ENCODE peak calls at places on chromosomes 3 and 15, in four cellular contexts. One of them, this sample, is unnamed. For H3K27me3, the result is how much of the 10 kb centered on the place peaks cover.

GRCh38 chr3:149004622-149005021 is 13.3 kb downstream of the GYG1 start:
- DNase-seq in aorta: no peak
- DNase-seq in CD4-positive, alpha-beta memory T cell: no peak
- DNase-seq in fibroblast of lung: peak
- DNase-seq in this sample: no peak

GRCh38 chr3:155391583-155391982 is 98.1 kb upstream of the STRIT1 start:
- DNase-seq in aorta: no peak
- DNase-seq in CD4-positive, alpha-beta memory T cell: no peak
- DNase-seq in fibroblast of lung: peak
- DNase-seq in this sample: peak

GRCh38 chr15:82585072-82585471 is 44.8 kb upstream of the RPS17 start:
- DNase-seq in aorta: no peak
- DNase-seq in CD4-positive, alpha-beta memory T cell: no peak
- DNase-seq in fibroblast of lung: peak
- DNase-seq in this sample: no peak

GRCh38 chr3:70833510-70833835 is 521.0 kb upstream of the MDFIC2 start:
- DNase-seq in aorta: no peak
- DNase-seq in CD4-positive, alpha-beta memory T cell: no peak
- DNase-seq in fibroblast of lung: peak
- DNase-seq in this sample: no peak

GRCh38 chr3:23324745-23325144 is 121.6 kb downstream of the UBE2E2 start:
- DNase-seq in aorta: no peak
- DNase-seq in CD4-positive, alpha-beta memory T cell: no peak
- DNase-seq in fibroblast of lung: peak
- DNase-seq in this sample: peak

GRCh38 chr15:70361891-70362290 is 264.2 kb upstream of the TLE3 start:
- DNase-seq in aorta: peak
- DNase-seq in CD4-positive, alpha-beta memory T cell: no peak
- DNase-seq in fibroblast of lung: no peak
- DNase-seq in this sample: no peak

GRCh38 chr15:60442763-60443162 is 36.2 kb downstream of the ICE2 start:
- DNase-seq in aorta: no peak
- DNase-seq in CD4-positive, alpha-beta memory T cell: no peak
- DNase-seq in fibroblast of lung: peak
- DNase-seq in this sample: no peak

GRCh38 chr3:30142946-30143345 is 463.5 kb upstream of the TGFBR2 start:
- DNase-seq in aorta: no peak
- DNase-seq in CD4-positive, alpha-beta memory T cell: no peak
- DNase-seq in fibroblast of lung: no peak
- DNase-seq in this sample: no peak

GRCh38 chr3:50529996-50530706 is 26.7 kb upstream of the CACNA2D2 start:
- DNase-seq in aorta: no peak
- DNase-seq in CD4-positive, alpha-beta memory T cell: no peak
- DNase-seq in fibroblast of lung: no peak
- DNase-seq in this sample: no peak

GRCh38 chr3:179768080-179768479 is 115.2 kb downstream of the USP13 start:
- DNase-seq in aorta: no peak
- DNase-seq in CD4-positive, alpha-beta memory T cell: no peak
- DNase-seq in fibroblast of lung: peak
- DNase-seq in this sample: peak

GRCh38 chr15:64521726-64522164 is 61.4 kb downstream of the ZNF609 start:
- DNase-seq in aorta: no peak
- DNase-seq in CD4-positive, alpha-beta memory T cell: no peak
- DNase-seq in fibroblast of lung: peak
- DNase-seq in this sample: peak

GRCh38 chr3:1609416-1609815 is 489.2 kb upstream of the CNTN4 start:
- DNase-seq in aorta: no peak
- DNase-seq in CD4-positive, alpha-beta memory T cell: no peak
- DNase-seq in fibroblast of lung: no peak
- DNase-seq in this sample: no peak

GRCh38 chr3:196159526-196159925 is 51.7 kb downstream of the ZDHHC19 start:
- DNase-seq in aorta: no peak
- DNase-seq in CD4-positive, alpha-beta memory T cell: no peak
- DNase-seq in fibroblast of lung: no peak
- DNase-seq in this sample: no peak

GRCh38 chr3:152267831-152268500 is 763 bp upstream of the MBNL1 start:
- DNase-seq in aorta: no peak
- DNase-seq in CD4-positive, alpha-beta memory T cell: no peak
- DNase-seq in fibroblast of lung: peak
- DNase-seq in this sample: no peak

GRCh38 chr3:115165266-115165665 is 18.2 kb upstream of the ZBTB20 start:
- DNase-seq in aorta: no peak
- DNase-seq in CD4-positive, alpha-beta memory T cell: peak
- DNase-seq in fibroblast of lung: no peak
- DNase-seq in this sample: no peak

GRCh38 chr15:66233487-66234415 is 19.8 kb downstream of the MEGF11 start:
- DNase-seq in aorta: no peak
- DNase-seq in CD4-positive, alpha-beta memory T cell: no peak
- DNase-seq in fibroblast of lung: peak
- DNase-seq in this sample: peak

GRCh38 chr15:62287066-62287857 is 122.2 kb upstream of the C2CD4B start:
- DNase-seq in aorta: no peak
- DNase-seq in CD4-positive, alpha-beta memory T cell: no peak
- DNase-seq in fibroblast of lung: no peak
- DNase-seq in this sample: no peak

GRCh38 chr15:29071193-29071906 is 185.6 kb downstream of the APBA2 start:
- DNase-seq in aorta: no peak
- DNase-seq in CD4-positive, alpha-beta memory T cell: no peak
- DNase-seq in fibroblast of lung: no peak
- DNase-seq in this sample: no peak

GRCh38 chr3:195897081-195897852 is 11.1 kb downstream of the TNK2 start:
- DNase-seq in aorta: peak
- DNase-seq in CD4-positive, alpha-beta memory T cell: no peak
- DNase-seq in fibroblast of lung: peak
- DNase-seq in this sample: peak

GRCh38 chr3:50356553-50356952 is 2.8 kb downstream of the TMEM115 start:
- DNase-seq in aorta: no peak
- DNase-seq in CD4-positive, alpha-beta memory T cell: no peak
- DNase-seq in fibroblast of lung: no peak
- DNase-seq in this sample: peak

GRCh38 chr15:63593705-63594671 is 3.2 kb upstream of the FBXL22 start:
- DNase-seq in aorta: no peak
- DNase-seq in CD4-positive, alpha-beta memory T cell: no peak
- DNase-seq in fibroblast of lung: no peak
- DNase-seq in this sample: no peak

GRCh38 chr15:29141206-29141907 is 128.3 kb downstream of the NSMCE3 start:
- DNase-seq in aorta: no peak
- DNase-seq in CD4-positive, alpha-beta memory T cell: no peak
- DNase-seq in fibroblast of lung: peak
- DNase-seq in this sample: no peak

GRCh38 chr15:52005748-52006701 is 13.0 kb upstream of the MAPK6 start:
- DNase-seq in aorta: no peak
- DNase-seq in CD4-positive, alpha-beta memory T cell: no peak
- DNase-seq in fibroblast of lung: peak
- DNase-seq in this sample: peak

GRCh38 chr3:141049681-141050080 is 1.5 kb upstream of the SPSB4 start:
- DNase-seq in aorta: no peak
- DNase-seq in CD4-positive, alpha-beta memory T cell: no peak
- DNase-seq in fibroblast of lung: peak
- DNase-seq in this sample: peak

GRCh38 chr3:70531063-70531657 is 218.7 kb upstream of the MDFIC2 start:
- DNase-seq in aorta: no peak
- DNase-seq in CD4-positive, alpha-beta memory T cell: peak
- DNase-seq in fibroblast of lung: peak
- DNase-seq in this sample: no peak

GRCh38 chr3:159245871-159246270 is 444.0 kb downstream of the MFSD1 start:
- DNase-seq in aorta: no peak
- DNase-seq in CD4-positive, alpha-beta memory T cell: no peak
- DNase-seq in fibroblast of lung: peak
- DNase-seq in this sample: no peak

GRCh38 chr3:132735589-132735988 is 13.4 kb upstream of the NPHP3 start:
- DNase-seq in aorta: no peak
- DNase-seq in CD4-positive, alpha-beta memory T cell: no peak
- DNase-seq in fibroblast of lung: no peak
- DNase-seq in this sample: no peak

GRCh38 chr3:52089691-52090090 is 33.3 kb upstream of the DUSP7 start:
- DNase-seq in aorta: peak
- DNase-seq in CD4-positive, alpha-beta memory T cell: no peak
- DNase-seq in fibroblast of lung: no peak
- DNase-seq in this sample: no peak

GRCh38 chr15:71142780-71143179 is 27.5 kb downstream of the THSD4 start:
- DNase-seq in aorta: no peak
- DNase-seq in CD4-positive, alpha-beta memory T cell: no peak
- DNase-seq in fibroblast of lung: no peak
- DNase-seq in this sample: no peak

DNA sequence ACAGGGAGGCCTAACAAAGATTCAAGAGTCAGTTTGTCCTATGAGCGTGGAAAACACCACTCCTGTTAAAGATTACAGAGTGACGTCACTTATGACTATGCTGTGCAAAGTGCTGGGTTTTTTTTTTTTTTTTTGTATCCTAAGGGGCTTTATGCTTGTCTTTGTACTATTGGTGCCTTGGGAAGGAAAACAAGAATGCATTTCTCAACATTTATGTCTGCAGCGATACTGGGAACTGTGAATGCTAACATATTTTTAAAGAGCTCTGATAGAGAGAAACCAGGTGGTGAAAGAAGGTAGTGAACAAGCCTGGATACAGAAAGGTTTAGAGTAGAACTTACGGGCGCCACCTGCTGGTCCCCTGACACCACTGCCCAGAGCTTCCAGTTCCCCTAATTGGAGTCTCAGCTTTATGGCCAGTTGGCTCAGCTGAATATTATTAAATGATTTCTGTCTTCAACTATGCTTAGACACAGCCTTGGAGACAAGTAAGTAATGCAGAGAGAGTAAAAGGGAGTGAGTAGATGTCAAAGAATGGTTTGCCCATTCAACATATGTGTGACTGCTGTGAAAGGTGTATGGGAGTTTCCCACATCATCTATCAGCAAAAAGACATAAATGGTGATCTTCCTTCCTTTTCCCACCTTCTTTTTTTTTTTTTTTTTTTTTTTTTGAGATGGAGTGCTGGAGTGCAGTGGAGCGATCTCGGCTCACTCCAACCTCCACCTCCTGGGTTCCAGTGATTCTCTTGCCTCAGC is 807.9 kb upstream of the CFAP20DC start:
- DNase-seq in aorta: peak
- DNase-seq in CD4-positive, alpha-beta memory T cell: peak
- DNase-seq in fibroblast of lung: peak
- DNase-seq in this sample: peak
- H3K4me3 ChIP-seq in aorta: no peak
- H3K4me3 ChIP-seq in CD4-positive, alpha-beta memory T cell: no peak
- H3K4me3 ChIP-seq in fibroblast of lung: no peak
- H3K4me3 ChIP-seq in this sample: no peak

DNA sequence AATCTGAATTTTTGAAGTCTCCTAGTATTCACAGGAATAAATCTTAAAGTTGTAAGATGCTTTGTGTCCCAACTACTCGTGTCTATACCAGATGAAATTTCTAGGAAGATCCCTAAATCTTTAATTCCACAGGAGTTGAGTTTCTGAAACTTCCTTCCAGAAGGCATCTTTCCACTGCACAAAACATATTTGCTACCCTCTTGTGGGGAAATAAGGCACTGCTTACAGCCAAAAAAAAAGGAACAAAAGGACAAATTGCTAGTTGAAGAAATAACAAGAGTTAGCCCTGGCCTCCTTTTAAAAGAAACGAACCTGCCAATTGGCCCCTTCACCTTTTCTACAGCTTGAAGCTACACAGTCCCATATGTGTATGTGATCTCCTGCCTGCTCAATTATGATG is 54.0 kb downstream of the TAFA4 start:
- DNase-seq in aorta: no peak
- DNase-seq in CD4-positive, alpha-beta memory T cell: no peak
- DNase-seq in fibroblast of lung: peak
- DNase-seq in this sample: no peak
- H3K27me3 ChIP-seq in aorta: under half
- H3K27me3 ChIP-seq in CD4-positive, alpha-beta memory T cell: under half
- H3K27me3 ChIP-seq in fibroblast of lung: under half
- H3K27me3 ChIP-seq in this sample: under half

DNA sequence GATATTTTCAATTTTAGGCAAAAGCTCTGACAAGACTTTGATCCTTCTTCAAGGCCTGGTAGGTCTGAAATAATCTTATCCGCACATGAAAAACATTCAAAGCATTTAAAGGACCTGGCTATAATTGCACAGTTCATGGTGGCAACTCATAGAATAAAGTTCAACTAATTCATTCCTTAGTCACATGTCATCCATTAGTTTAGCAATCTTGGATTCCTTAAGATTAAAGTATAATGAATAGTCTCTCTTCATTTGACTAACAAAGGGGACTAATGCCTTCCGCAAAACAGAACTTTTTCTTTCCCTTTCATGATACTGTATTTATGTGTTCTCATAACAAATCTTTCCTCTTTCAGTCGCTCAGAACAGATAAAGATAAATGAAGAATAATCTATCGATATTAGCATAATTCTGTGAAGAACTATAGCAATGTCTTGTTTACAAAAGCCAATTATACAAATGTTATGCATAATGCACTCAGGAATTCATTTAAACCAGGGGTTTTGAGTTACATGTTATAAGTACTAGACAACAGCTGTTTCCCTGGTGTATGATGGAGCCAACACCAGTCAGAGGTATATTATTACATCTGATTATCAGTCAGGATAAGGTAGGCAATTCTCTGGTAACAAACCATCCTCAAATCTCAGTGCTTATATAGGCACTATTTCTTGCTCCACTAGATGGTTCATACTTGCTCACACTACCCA is 172.5 kb downstream of the POTEB3 start:
- DNase-seq in aorta: no peak
- DNase-seq in CD4-positive, alpha-beta memory T cell: no peak
- DNase-seq in fibroblast of lung: no peak
- DNase-seq in this sample: no peak
- H3K4me3 ChIP-seq in aorta: no peak
- H3K4me3 ChIP-seq in CD4-positive, alpha-beta memory T cell: no peak
- H3K4me3 ChIP-seq in fibroblast of lung: no peak
- H3K4me3 ChIP-seq in this sample: no peak

GRCh38 chr3:128992926-128993460 is 883 bp downstream of the CFAP92 start:
- DNase-seq in aorta: no peak
- DNase-seq in CD4-positive, alpha-beta memory T cell: no peak
- DNase-seq in fibroblast of lung: no peak
- DNase-seq in this sample: no peak
- H3K27me3 ChIP-seq in aorta: under half
- H3K27me3 ChIP-seq in CD4-positive, alpha-beta memory T cell: under half
- H3K27me3 ChIP-seq in fibroblast of lung: under half
- H3K27me3 ChIP-seq in this sample: under half